ENCODE peak calls at places on chromosome 21, in five cellular contexts. D is A549, V is H1, K is HepG2, C is K562. W is an unnamed sample.

GRCh38 chr21:15293251-15293650 is 228.5 kb upstream of the NRIP1 start:
- DNase-seq in D (peak; percentile 78), V (no peak), K (peak; percentile 30), C (no peak), W (peak; percentile 68)

GRCh38 chr21:37145635-37146111 is 72.6 kb downstream of the TTC3 start:
- DNase-seq in D (no peak), V (no peak), K (no peak), C (no peak), W (no peak)

GRCh38 chr21:27519357-27519756 is 552.5 kb upstream of the ADAMTS5 start:
- DNase-seq in D (no peak), V (no peak), K (no peak), C (no peak), W (peak; percentile 82)

GRCh38 chr21:17858764-17859163 is 39.6 kb upstream of the C21orf91 start:
- DNase-seq in D (no peak), V (no peak), K (no peak), C (no peak), W (no peak)

GRCh38 chr21:37153193-37153934 is 80.3 kb downstream of the TTC3 start:
- DNase-seq in D (no peak), V (no peak), K (peak; percentile 36), C (no peak), W (peak; percentile 82)

GRCh38 chr21:27371065-27371464 is 404.2 kb upstream of the ADAMTS5 start:
- DNase-seq in D (no peak), V (no peak), K (no peak), C (no peak), W (no peak)

GRCh38 chr21:14058566-14058965 is 152.2 kb downstream of the LIPI start:
- DNase-seq in D (no peak), V (no peak), K (no peak), C (no peak), W (no peak)

GRCh38 chr21:34639882-34640788 is 25.2 kb upstream of the RCAN1 start:
- DNase-seq in D (no peak), V (no peak), K (no peak), C (peak; percentile 62), W (no peak)

GRCh38 chr21:46639489-46640386 is 4.3 kb downstream of the PRMT2 start:
- DNase-seq in D (peak; percentile 34), V (no peak), K (peak; percentile 15), C (no peak), W (peak; percentile 62)

GRCh38 chr21:30839304-30839703 is 9.7 kb upstream of the KRTAP7-1 start:
- DNase-seq in D (peak; percentile 29), V (peak; percentile 63), K (peak; percentile 2), C (peak; percentile 15), W (no peak)

GRCh38 chr21:46486481-46487000 is 27.9 kb downstream of the DIP2A start:
- DNase-seq in D (no peak), V (no peak), K (no peak), C (no peak), W (no peak)

GRCh38 chr21:15080504-15080903 is 15.7 kb upstream of the NRIP1 start:
- DNase-seq in D (no peak), V (no peak), K (no peak), C (no peak), W (no peak)

GRCh38 chr21:41761211-41762181 is 5.4 kb downstream of the RIPK4 start:
- DNase-seq in D (peak; percentile 51), V (no peak), K (peak; percentile 38), C (no peak), W (no peak)

GRCh38 chr21:26388731-26389231 is 184.3 kb downstream of the CYYR1 start:
- DNase-seq in D (peak; percentile 41), V (no peak), K (no peak), C (no peak), W (peak; percentile 68)

GRCh38 chr21:38289697-38290096 is 32.9 kb downstream of the KCNJ15 start:
- DNase-seq in D (no peak), V (no peak), K (no peak), C (no peak), W (peak; percentile 73)

GRCh38 chr21:21968810-21969588 is 970.8 kb downstream of the NCAM2 start:
- DNase-seq in D (no peak), V (no peak), K (no peak), C (no peak), W (no peak)

GRCh38 chr21:28358702-28359101 is 634.0 kb downstream of the LTN1 start:
- DNase-seq in D (no peak), V (no peak), K (no peak), C (no peak), W (no peak)

GRCh38 chr21:41767606-41768370 is 936 bp upstream of the RIPK4 start:
- DNase-seq in D (peak; percentile 50), V (no peak), K (no peak), C (no peak), W (no peak)

GRCh38 chr21:31203371-31204054 is 140.5 kb downstream of the TIAM1 start:
- DNase-seq in D (no peak), V (no peak), K (no peak), C (no peak), W (no peak)

DNA sequence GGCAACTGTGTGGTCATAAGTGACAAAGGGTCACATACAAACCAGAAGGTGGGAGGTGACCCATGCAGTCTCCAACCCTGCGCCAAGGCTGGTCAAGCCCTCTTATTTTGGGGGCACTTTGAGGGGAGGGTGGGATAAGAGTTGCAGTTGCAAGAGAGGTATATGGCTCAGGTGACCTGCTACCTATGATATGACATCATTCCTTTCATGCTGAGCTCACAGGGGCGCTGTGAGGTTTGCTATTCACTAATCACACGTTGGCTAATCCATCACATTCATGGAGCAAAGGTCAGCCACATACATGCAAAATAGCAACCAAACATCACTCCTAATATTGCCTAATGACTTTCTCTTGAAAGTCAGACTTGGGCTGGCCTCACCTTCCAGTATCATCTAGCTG is 72.0 kb upstream of the PAXBP1 start:
- DNase-seq in D (no peak), V (no peak), K (no peak), C (no peak), W (no peak)
- TF ChIP-seq JUN in D (no peak), V (no peak), K (no peak), C (no peak), W (no peak)

DNA sequence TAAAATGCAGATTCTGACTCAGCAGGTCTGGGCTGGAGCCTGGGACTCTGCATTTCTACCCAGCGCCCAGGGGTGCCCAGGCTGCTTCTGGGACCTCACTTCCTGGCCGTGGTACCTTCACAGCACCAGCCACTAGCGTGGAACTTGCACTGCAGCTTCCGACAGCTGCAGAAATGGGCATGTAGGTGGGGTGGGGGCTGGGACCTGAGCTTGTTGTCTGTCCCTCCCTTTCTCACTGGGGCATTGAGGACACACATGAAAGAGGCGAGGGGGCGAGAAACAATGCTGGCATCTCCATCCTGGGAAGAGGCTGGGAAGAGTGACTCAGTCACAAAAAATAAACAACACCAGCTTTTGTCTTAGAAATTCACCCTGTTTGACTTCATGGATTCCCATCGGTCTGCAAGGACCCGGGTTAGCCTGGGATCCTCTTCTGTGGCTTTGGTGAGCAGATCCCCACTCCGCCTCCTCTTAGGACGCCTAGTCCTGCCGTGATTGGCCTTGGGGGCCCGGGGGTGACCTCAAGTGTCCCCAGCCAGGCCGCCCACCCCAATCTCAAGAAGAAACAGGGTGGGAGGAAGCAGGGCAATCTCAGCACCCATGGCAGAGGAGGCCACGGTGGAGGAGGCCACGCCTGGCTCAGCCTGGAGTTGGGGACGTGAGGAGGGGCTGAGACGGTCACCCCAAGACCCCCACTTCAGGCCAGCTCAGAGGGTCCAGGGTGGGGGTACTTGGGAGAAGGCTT is 29.9 kb upstream of the POFUT2 start:
- DNase-seq in D (peak; percentile 52), V (peak; percentile 41), K (peak; percentile 59), C (no peak), W (peak; percentile 93)
- H3K4me2 ChIP-seq in D (peak overlapping the region; percentile 82), V (no peak overlapping the region), K (no peak overlapping the region), C (no peak overlapping the region), W (no peak overlapping the region)

GRCh38 chr21:43204638-43205037 is 35.8 kb downstream of the CRYAA start:
- DNase-seq in D (no peak), V (no peak), K (no peak), C (no peak), W (no peak)
- TF ChIP-seq JUN in D (no peak), V (no peak), K (no peak), C (no peak), W (no peak)

DNA sequence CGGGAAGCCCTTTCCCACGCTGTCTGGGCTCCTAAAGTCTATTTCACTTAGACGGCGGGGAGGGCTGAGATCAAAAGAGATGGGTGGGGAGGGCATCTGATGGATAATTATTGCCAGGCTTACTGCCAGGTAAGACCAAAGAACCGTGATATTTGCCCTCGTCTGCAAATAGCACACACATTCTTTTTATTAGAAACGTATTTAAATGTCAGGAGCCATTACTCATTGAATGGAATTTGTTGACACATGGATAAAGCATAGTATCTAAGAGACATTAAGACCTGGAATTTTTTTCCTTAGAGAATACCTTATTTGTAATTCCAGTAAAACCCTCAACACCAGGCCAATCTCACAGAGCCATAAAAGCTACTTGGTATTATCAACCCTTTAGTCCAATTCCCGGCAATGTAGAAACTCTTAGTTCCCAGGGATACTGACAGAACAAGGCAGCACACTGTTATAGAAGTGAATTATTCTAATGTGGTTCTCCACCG is 10.7 kb downstream of the URB1 start:
- DNase-seq in D (peak; percentile 55), V (no peak), K (no peak), C (no peak), W (no peak)
- H3K4me2 ChIP-seq in D (peak overlapping the region; percentile 71), V (no peak overlapping the region), K (no peak overlapping the region), C (no peak overlapping the region), W (no peak overlapping the region)

DNA sequence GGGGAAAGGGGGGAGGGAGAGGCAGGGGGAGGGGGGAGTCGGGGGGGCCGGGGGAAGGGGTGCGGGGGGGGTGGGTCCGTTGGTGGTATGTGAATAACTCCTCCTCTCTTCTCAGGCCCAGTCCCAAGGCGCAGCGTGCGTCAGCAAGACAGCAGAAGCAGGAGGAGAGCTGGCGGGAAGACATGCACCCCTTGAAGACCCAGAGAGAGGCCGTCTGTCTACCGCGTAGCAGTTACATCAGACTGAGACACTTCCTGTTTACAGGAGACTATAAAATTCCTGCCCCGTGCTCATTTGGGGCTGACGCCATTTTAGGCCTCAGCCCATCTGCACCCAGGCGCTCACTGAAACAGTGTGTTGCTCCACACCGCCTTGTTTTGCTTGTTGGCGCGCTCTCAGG is 55.3 kb downstream of the SETD4 start:
- DNase-seq in D (peak; percentile 5), V (no peak), K (no peak), C (peak; percentile 33), W (no peak)
- TF ChIP-seq JUN in D (no peak), V (no peak), K (no peak), C (no peak), W (no peak)

GRCh38 chr21:16570856-16571255 is 841.1 kb downstream of the USP25 start:
- DNase-seq in D (no peak), V (no peak), K (no peak), C (no peak), W (no peak)
- H3K4me2 ChIP-seq in D (peak overlapping the region; percentile 69), V (no peak overlapping the region), K (no peak overlapping the region), C (no peak overlapping the region), W (no peak overlapping the region)

W was measured in endothelial cell of umbilical vein.